ENCODE peak calls at places on chromosomes 13 and 19, in five cellular contexts. X is fibroblast of the aortic adventitia, F is uterus, L is body of pancreas, B is mesothelial cell of epicardium. O is an unnamed sample.

GRCh38 chr13:89688908-89689307 is 1658.6 kb upstream of the MIR17HG start:
- DNase-seq in X (no peak), F (no peak), L (no peak), B (no peak), O (no peak)

GRCh38 chr13:28679628-28680027 is 20.7 kb downstream of the POMP start:
- DNase-seq in X (peak), F (no peak), L (no peak), B (no peak), O (no peak)

GRCh38 chr13:105037064-105037463 is 1498.4 kb downstream of the EFNB2 start:
- DNase-seq in X (no peak), F (no peak), L (no peak), B (no peak), O (no peak)

GRCh38 chr19:19475845-19476828 is 39.2 kb downstream of the TSSK6 start:
- DNase-seq in X (peak), F (no peak), L (no peak), B (no peak), O (peak)

GRCh38 chr13:101978546-101979315 is 423.1 kb downstream of the FGF14 start:
- DNase-seq in X (no peak), F (no peak), L (no peak), B (no peak), O (no peak)

GRCh38 chr19:55406869-55407624 is 541 bp downstream of the UBE2S start:
- DNase-seq in X (peak), F (no peak), L (peak), B (no peak), O (no peak)

GRCh38 chr13:51357928-51358595 is 18.6 kb downstream of the SERPINE3 start:
- DNase-seq in X (no peak), F (no peak), L (no peak), B (no peak), O (no peak)

GRCh38 chr19:13277104-13277809 is 127.0 kb downstream of the IER2 start:
- DNase-seq in X (peak), F (peak), L (peak), B (no peak), O (peak)

GRCh38 chr13:110882228-110882627 is 32.6 kb downstream of the ANKRD10 start:
- DNase-seq in X (no peak), F (no peak), L (no peak), B (no peak), O (peak)

GRCh38 chr13:98687319-98687718 is 65.2 kb downstream of the SLC15A1 start:
- DNase-seq in X (no peak), F (no peak), L (no peak), B (no peak), O (no peak)

GRCh38 chr13:23695711-23696512 is 125.7 kb downstream of the TNFRSF19 start:
- DNase-seq in X (no peak), F (no peak), L (no peak), B (no peak), O (peak)

GRCh38 chr13:107211073-107211472 is 643.1 kb upstream of the ARGLU1 start:
- DNase-seq in X (peak), F (peak), L (peak), B (peak), O (peak)

GRCh38 chr19:32227561-32228165 is 117.7 kb upstream of the ZNF507 start:
- DNase-seq in X (no peak), F (no peak), L (no peak), B (no peak), O (no peak)

GRCh38 chr13:22275393-22275792 is 604.5 kb downstream of the FGF9 start:
- DNase-seq in X (no peak), F (no peak), L (no peak), B (no peak), O (no peak)

DNA sequence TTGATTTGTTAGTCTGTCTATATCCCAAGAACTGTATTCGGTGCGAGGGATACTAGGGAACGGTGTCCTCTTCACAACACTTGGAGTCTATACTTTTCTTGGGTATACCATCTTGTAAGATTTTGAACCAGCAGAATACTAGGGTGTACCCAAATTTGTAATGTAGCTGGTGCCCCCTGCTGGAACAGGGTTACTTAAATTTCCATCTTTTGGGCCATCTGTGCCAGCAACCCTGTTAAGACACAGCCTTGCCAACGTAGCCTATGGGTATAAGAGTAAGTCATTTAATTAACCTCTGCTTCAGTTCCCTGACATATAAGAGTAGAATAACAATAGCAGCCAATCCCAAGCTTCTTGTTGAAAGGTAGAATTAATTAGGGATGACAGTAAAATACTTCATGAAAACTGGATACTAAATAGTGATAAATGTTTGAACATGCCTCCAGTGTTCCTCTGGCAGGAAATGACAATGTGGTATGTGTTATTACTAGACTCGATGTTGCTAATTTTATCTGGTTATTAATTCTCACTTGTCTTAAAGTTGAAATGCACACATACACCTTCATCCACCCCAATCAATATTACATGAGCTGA is 607.6 kb downstream of the FGF9 start:
- DNase-seq in X (peak), F (peak), L (peak), B (no peak), O (no peak)
- TF ChIP-seq CTCF in X (peak), F (peak), L (no peak), B (no peak), O (no peak)

DNA sequence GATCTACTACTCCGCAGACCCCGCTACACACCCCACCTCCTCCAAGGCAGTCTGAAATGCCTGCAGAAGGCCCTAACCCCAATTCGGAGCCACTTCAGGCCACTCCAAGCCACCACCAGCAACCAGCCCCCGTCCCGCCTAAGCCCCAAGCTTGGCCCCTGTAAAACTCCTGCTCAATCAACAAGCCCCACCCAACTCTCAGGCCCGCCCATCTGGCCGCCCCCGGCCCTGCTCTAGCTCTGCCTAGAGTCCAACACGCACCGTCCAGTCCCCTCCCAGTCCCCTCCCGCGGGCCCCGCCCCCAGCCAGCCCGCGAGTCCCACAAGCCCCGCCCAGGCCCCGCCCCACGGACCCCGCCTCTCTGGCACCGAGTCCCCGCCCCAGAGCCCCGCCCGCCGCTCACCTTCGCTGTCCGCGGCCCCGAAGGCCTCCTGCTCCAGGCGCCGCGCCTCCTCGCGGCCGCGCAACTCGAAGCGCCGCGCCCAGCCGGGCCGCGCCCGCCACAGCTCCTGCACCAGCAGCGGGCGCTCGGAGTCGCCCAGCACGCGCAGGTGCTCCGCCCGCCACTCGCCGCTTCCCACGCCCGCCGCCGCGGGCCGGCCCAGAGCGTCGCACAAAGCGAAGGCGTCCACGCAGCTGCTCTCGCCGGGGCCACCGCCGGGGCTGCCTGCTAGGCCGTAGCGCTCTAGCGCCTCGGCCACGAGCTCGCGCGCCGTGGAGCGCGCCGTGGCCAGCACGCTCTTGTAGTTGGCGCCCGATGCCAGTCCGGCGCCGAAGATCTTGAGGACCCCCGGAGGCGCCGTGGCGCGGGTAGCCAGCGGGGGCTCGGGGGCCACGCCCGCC is 1.6 kb downstream of the RASIP1 start:
- DNase-seq in X (peak), F (peak), L (peak), B (peak), O (peak)
- TF ChIP-seq CTCF in X (no peak), F (peak), L (peak), B (no peak), O (peak)

GRCh38 chr19:57389730-57390598 is at the start of gene ZNF548:
- DNase-seq in X (peak), F (peak), L (peak), B (peak), O (peak)
- TF ChIP-seq CTCF in X (peak), F (peak), L (no peak), B (peak), O (peak)

GRCh38 chr13:33109801-33110200 is 93.6 kb downstream of the KL start:
- DNase-seq in X (no peak), F (no peak), L (no peak), B (no peak), O (peak)
- TF ChIP-seq CTCF in X (no peak), F (no peak), L (no peak), B (no peak), O (peak)

DNA sequence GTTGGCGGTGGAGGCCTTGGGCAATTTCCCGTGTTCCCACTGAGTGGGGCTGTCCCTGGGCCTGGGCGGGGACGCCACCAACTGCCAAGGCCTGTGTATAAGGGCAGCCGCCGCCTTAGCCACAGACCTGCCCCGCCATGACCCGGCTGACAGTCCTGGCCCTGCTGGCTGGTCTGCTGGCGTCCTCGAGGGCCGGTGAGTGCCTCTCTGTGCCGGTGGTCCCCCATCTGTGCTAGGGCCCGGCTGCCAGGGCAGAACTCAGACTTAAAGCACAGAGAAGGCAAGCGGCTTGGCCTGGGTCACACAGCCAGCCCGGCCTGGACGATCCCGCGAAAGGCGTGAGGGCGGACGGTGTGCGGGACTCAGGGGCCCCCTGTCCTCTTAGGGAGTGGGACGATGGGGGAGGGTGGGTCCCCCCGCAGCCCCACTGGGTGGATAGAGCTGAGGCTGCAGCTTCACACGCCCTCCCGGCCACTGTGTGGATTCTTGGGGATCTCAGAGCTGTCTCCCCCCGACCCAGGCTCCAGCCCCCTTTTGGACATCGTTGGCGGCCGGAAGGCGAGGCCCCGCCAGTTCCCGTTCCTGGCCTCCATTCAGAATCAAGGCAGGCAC is at the start of gene AZU1:
- DNase-seq in X (no peak), F (no peak), L (peak), B (no peak), O (no peak)
- TF ChIP-seq CTCF in X (no peak), F (no peak), L (no peak), B (no peak), O (no peak)